ENCODE peak calls at places on chromosomes 2 and 18, in seven cellular contexts. One of them, this sample, is unnamed.

GRCh38 chr2:227805578-227805977 is 8.1 kb upstream of the CCL20 start:
- DNase-seq in AG04450: no peak
- DNase-seq in GM04504: no peak
- DNase-seq in brain microvascular endothelial cell: no peak
- DNase-seq in GM18507: no peak
- DNase-seq in HT-29: no peak
- DNase-seq in HFFc6: no peak
- DNase-seq in this sample: peak

GRCh38 chr2:239184179-239184578 is 216.6 kb downstream of the HDAC4 start:
- DNase-seq in brain microvascular endothelial cell: no peak
- DNase-seq in GM18507: no peak
- DNase-seq in HT-29: no peak
- DNase-seq in HFFc6: no peak
- DNase-seq in GM04504: no peak
- DNase-seq in AG04450: no peak
- DNase-seq in this sample: no peak

GRCh38 chr18:65761636-65762310 is 11.0 kb downstream of the CDH7 start:
- DNase-seq in GM18507: no peak
- DNase-seq in AG04450: no peak
- DNase-seq in HFFc6: no peak
- DNase-seq in brain microvascular endothelial cell: no peak
- DNase-seq in GM04504: no peak
- DNase-seq in HT-29: no peak
- DNase-seq in this sample: no peak

GRCh38 chr18:34098109-34098508 is 126.6 kb downstream of the NOL4 start:
- DNase-seq in GM18507: no peak
- DNase-seq in brain microvascular endothelial cell: no peak
- DNase-seq in HT-29: no peak
- DNase-seq in AG04450: no peak
- DNase-seq in GM04504: no peak
- DNase-seq in HFFc6: no peak
- DNase-seq in this sample: no peak

GRCh38 chr2:225122582-225123486 is 80.6 kb upstream of the DOCK10 start:
- DNase-seq in GM18507: no peak
- DNase-seq in GM04504: no peak
- DNase-seq in HFFc6: peak
- DNase-seq in AG04450: no peak
- DNase-seq in HT-29: peak
- DNase-seq in brain microvascular endothelial cell: peak
- DNase-seq in this sample: peak

GRCh38 chr2:15840173-15840572 is 100.2 kb upstream of the MYCN start:
- DNase-seq in HFFc6: no peak
- DNase-seq in HT-29: peak
- DNase-seq in GM04504: no peak
- DNase-seq in brain microvascular endothelial cell: no peak
- DNase-seq in AG04450: no peak
- DNase-seq in GM18507: no peak
- DNase-seq in this sample: no peak

GRCh38 chr2:238948765-238949641 is 101.1 kb downstream of the TWIST2 start:
- DNase-seq in GM18507: no peak
- DNase-seq in brain microvascular endothelial cell: peak
- DNase-seq in GM04504: no peak
- DNase-seq in AG04450: no peak
- DNase-seq in HT-29: peak
- DNase-seq in HFFc6: peak
- DNase-seq in this sample: no peak

GRCh38 chr2:40218679-40219078 is 233.2 kb downstream of the SLC8A1 start:
- DNase-seq in GM04504: no peak
- DNase-seq in HFFc6: peak
- DNase-seq in HT-29: no peak
- DNase-seq in brain microvascular endothelial cell: no peak
- DNase-seq in AG04450: no peak
- DNase-seq in GM18507: no peak
- DNase-seq in this sample: peak

GRCh38 chr2:182952741-182953450 is 85.4 kb downstream of the NCKAP1 start:
- DNase-seq in AG04450: no peak
- DNase-seq in brain microvascular endothelial cell: peak
- DNase-seq in GM18507: no peak
- DNase-seq in HT-29: no peak
- DNase-seq in HFFc6: peak
- DNase-seq in GM04504: no peak
- DNase-seq in this sample: peak

GRCh38 chr2:206158563-206159345 is 490 bp downstream of the NDUFS1 start:
- DNase-seq in AG04450: no peak
- DNase-seq in HFFc6: no peak
- DNase-seq in brain microvascular endothelial cell: no peak
- DNase-seq in GM18507: no peak
- DNase-seq in GM04504: peak
- DNase-seq in HT-29: peak
- DNase-seq in this sample: peak

GRCh38 chr2:121721926-121722325 is 14.7 kb downstream of the NIFK start:
- DNase-seq in HFFc6: peak
- DNase-seq in GM04504: peak
- DNase-seq in AG04450: peak
- DNase-seq in brain microvascular endothelial cell: peak
- DNase-seq in GM18507: no peak
- DNase-seq in HT-29: no peak
- DNase-seq in this sample: peak

GRCh38 chr2:75788925-75789324 is 78.2 kb upstream of the GCFC2 start:
- DNase-seq in HT-29: no peak
- DNase-seq in brain microvascular endothelial cell: peak
- DNase-seq in AG04450: no peak
- DNase-seq in HFFc6: no peak
- DNase-seq in GM18507: no peak
- DNase-seq in GM04504: no peak
- DNase-seq in this sample: peak

GRCh38 chr2:46859482-46859881 is 56.1 kb downstream of the MCFD2 start:
- DNase-seq in HT-29: no peak
- DNase-seq in AG04450: no peak
- DNase-seq in HFFc6: no peak
- DNase-seq in GM04504: no peak
- DNase-seq in brain microvascular endothelial cell: no peak
- DNase-seq in GM18507: no peak
- DNase-seq in this sample: no peak

GRCh38 chr2:195318440-195319111 is 338.4 kb upstream of the SLC39A10 start:
- DNase-seq in GM04504: no peak
- DNase-seq in brain microvascular endothelial cell: peak
- DNase-seq in HFFc6: peak
- DNase-seq in HT-29: peak
- DNase-seq in GM18507: no peak
- DNase-seq in AG04450: no peak
- DNase-seq in this sample: peak

This sample was measured in fibroblast of lung.